ENCODE peak calls at places on chromosomes 6 and 20, in eight cellular contexts. One of them, this sample, is unnamed.
A peak's percentile ranks its signal among the peaks of the same experiment; 100 is the strongest.

GRCh38 chr20:58021481-58021880 is 207.0 kb downstream of the ANKRD60 start:
- DNase-seq in T-helper 2 cell: no peak
- DNase-seq in pons: no peak
- DNase-seq in fibroblast of lung: peak; percentile 13
- DNase-seq in activated CD8-positive, alpha-beta memory T cell treated with anti-CD3 and anti-CD28 coated beads, Interleukin-2, amount 50 U/mL, for 48 hours: peak; percentile 50
- DNase-seq in kidney glomerular epithelial cell: no peak
- DNase-seq in H1: peak; percentile 74
- DNase-seq in ascending aorta: no peak
- DNase-seq in this sample: no peak

GRCh38 chr6:158565482-158566040 is 5.7 kb downstream of the TMEM181 start:
- DNase-seq in T-helper 2 cell: no peak
- DNase-seq in pons: no peak
- DNase-seq in fibroblast of lung: no peak
- DNase-seq in activated CD8-positive, alpha-beta memory T cell treated with anti-CD3 and anti-CD28 coated beads, Interleukin-2, amount 50 U/mL, for 48 hours: peak; percentile 48
- DNase-seq in kidney glomerular epithelial cell: no peak
- DNase-seq in H1: no peak
- DNase-seq in ascending aorta: no peak
- DNase-seq in this sample: no peak

GRCh38 chr6:116511424-116512131 is at the start of gene CALHM5:
- DNase-seq in T-helper 2 cell: no peak
- DNase-seq in pons: peak; percentile 48
- DNase-seq in fibroblast of lung: peak; percentile 89
- DNase-seq in activated CD8-positive, alpha-beta memory T cell treated with anti-CD3 and anti-CD28 coated beads, Interleukin-2, amount 50 U/mL, for 48 hours: no peak
- DNase-seq in kidney glomerular epithelial cell: peak; percentile 69
- DNase-seq in H1: no peak
- DNase-seq in ascending aorta: no peak
- DNase-seq in this sample: peak; percentile 13

GRCh38 chr6:21767891-21768659 is 174.5 kb downstream of the SOX4 start:
- DNase-seq in T-helper 2 cell: no peak
- DNase-seq in pons: no peak
- DNase-seq in fibroblast of lung: peak; percentile 87
- DNase-seq in activated CD8-positive, alpha-beta memory T cell treated with anti-CD3 and anti-CD28 coated beads, Interleukin-2, amount 50 U/mL, for 48 hours: no peak
- DNase-seq in kidney glomerular epithelial cell: peak; percentile 45
- DNase-seq in H1: no peak
- DNase-seq in ascending aorta: no peak
- DNase-seq in this sample: no peak

GRCh38 chr20:38555395-38555794 is 25.6 kb upstream of the ADIG start:
- DNase-seq in T-helper 2 cell: no peak
- DNase-seq in pons: no peak
- DNase-seq in fibroblast of lung: no peak
- DNase-seq in activated CD8-positive, alpha-beta memory T cell treated with anti-CD3 and anti-CD28 coated beads, Interleukin-2, amount 50 U/mL, for 48 hours: no peak
- DNase-seq in kidney glomerular epithelial cell: no peak
- DNase-seq in H1: no peak
- DNase-seq in ascending aorta: no peak
- DNase-seq in this sample: no peak

GRCh38 chr6:41161851-41162552 is 914 bp downstream of the TREM2 start:
- DNase-seq in T-helper 2 cell: no peak
- DNase-seq in pons: peak; percentile 80
- DNase-seq in fibroblast of lung: no peak
- DNase-seq in activated CD8-positive, alpha-beta memory T cell treated with anti-CD3 and anti-CD28 coated beads, Interleukin-2, amount 50 U/mL, for 48 hours: no peak
- DNase-seq in kidney glomerular epithelial cell: no peak
- DNase-seq in H1: peak; percentile 20
- DNase-seq in ascending aorta: no peak
- DNase-seq in this sample: no peak

GRCh38 chr20:59404749-59405148 is 104.3 kb downstream of the EDN3 start:
- DNase-seq in T-helper 2 cell: no peak
- DNase-seq in pons: no peak
- DNase-seq in fibroblast of lung: no peak
- DNase-seq in activated CD8-positive, alpha-beta memory T cell treated with anti-CD3 and anti-CD28 coated beads, Interleukin-2, amount 50 U/mL, for 48 hours: no peak
- DNase-seq in kidney glomerular epithelial cell: no peak
- DNase-seq in H1: no peak
- DNase-seq in ascending aorta: no peak
- DNase-seq in this sample: no peak

GRCh38 chr20:44701889-44702288 is 13.3 kb upstream of the CCN5 start:
- DNase-seq in T-helper 2 cell: no peak
- DNase-seq in pons: no peak
- DNase-seq in fibroblast of lung: no peak
- DNase-seq in activated CD8-positive, alpha-beta memory T cell treated with anti-CD3 and anti-CD28 coated beads, Interleukin-2, amount 50 U/mL, for 48 hours: no peak
- DNase-seq in kidney glomerular epithelial cell: no peak
- DNase-seq in H1: no peak
- DNase-seq in ascending aorta: no peak
- DNase-seq in this sample: no peak

GRCh38 chr6:30135147-30135546 is 793 bp upstream of the TRIM40 start:
- DNase-seq in T-helper 2 cell: no peak
- DNase-seq in pons: no peak
- DNase-seq in fibroblast of lung: no peak
- DNase-seq in activated CD8-positive, alpha-beta memory T cell treated with anti-CD3 and anti-CD28 coated beads, Interleukin-2, amount 50 U/mL, for 48 hours: no peak
- DNase-seq in kidney glomerular epithelial cell: no peak
- DNase-seq in H1: no peak
- DNase-seq in ascending aorta: no peak
- DNase-seq in this sample: no peak

GRCh38 chr6:45420083-45420908 is 42.6 kb upstream of the SUPT3H start:
- DNase-seq in T-helper 2 cell: peak; percentile 54
- DNase-seq in pons: peak; percentile 46
- DNase-seq in fibroblast of lung: peak; percentile 89
- DNase-seq in activated CD8-positive, alpha-beta memory T cell treated with anti-CD3 and anti-CD28 coated beads, Interleukin-2, amount 50 U/mL, for 48 hours: peak; percentile 79
- DNase-seq in kidney glomerular epithelial cell: peak; percentile 50
- DNase-seq in H1: no peak
- DNase-seq in ascending aorta: no peak
- DNase-seq in this sample: peak; percentile 56

GRCh38 chr6:162123797-162124196 is 603.8 kb downstream of the PRKN start:
- DNase-seq in T-helper 2 cell: no peak
- DNase-seq in pons: peak; percentile 27
- DNase-seq in fibroblast of lung: no peak
- DNase-seq in activated CD8-positive, alpha-beta memory T cell treated with anti-CD3 and anti-CD28 coated beads, Interleukin-2, amount 50 U/mL, for 48 hours: no peak
- DNase-seq in kidney glomerular epithelial cell: no peak
- DNase-seq in H1: no peak
- DNase-seq in ascending aorta: no peak
- DNase-seq in this sample: no peak

GRCh38 chr20:48474022-48474421 is 353.8 kb downstream of the PREX1 start:
- DNase-seq in T-helper 2 cell: no peak
- DNase-seq in pons: no peak
- DNase-seq in fibroblast of lung: no peak
- DNase-seq in activated CD8-positive, alpha-beta memory T cell treated with anti-CD3 and anti-CD28 coated beads, Interleukin-2, amount 50 U/mL, for 48 hours: no peak
- DNase-seq in kidney glomerular epithelial cell: no peak
- DNase-seq in H1: no peak
- DNase-seq in ascending aorta: no peak
- DNase-seq in this sample: no peak

GRCh38 chr6:37306624-37307222 is 47.1 kb upstream of the RNF8 start:
- DNase-seq in T-helper 2 cell: no peak
- DNase-seq in pons: no peak
- DNase-seq in fibroblast of lung: no peak
- DNase-seq in activated CD8-positive, alpha-beta memory T cell treated with anti-CD3 and anti-CD28 coated beads, Interleukin-2, amount 50 U/mL, for 48 hours: no peak
- DNase-seq in kidney glomerular epithelial cell: no peak
- DNase-seq in H1: no peak
- DNase-seq in ascending aorta: no peak
- DNase-seq in this sample: no peak

GRCh38 chr6:27816906-27817305 is 95.3 kb downstream of the OR2B2 start:
- DNase-seq in T-helper 2 cell: no peak
- DNase-seq in pons: no peak
- DNase-seq in fibroblast of lung: no peak
- DNase-seq in activated CD8-positive, alpha-beta memory T cell treated with anti-CD3 and anti-CD28 coated beads, Interleukin-2, amount 50 U/mL, for 48 hours: no peak
- DNase-seq in kidney glomerular epithelial cell: no peak
- DNase-seq in H1: peak; percentile 39
- DNase-seq in ascending aorta: no peak
- DNase-seq in this sample: no peak

GRCh38 chr20:44691424-44692423 is 23.4 kb upstream of the CCN5 start:
- DNase-seq in T-helper 2 cell: no peak
- DNase-seq in pons: no peak
- DNase-seq in fibroblast of lung: peak; percentile 59
- DNase-seq in activated CD8-positive, alpha-beta memory T cell treated with anti-CD3 and anti-CD28 coated beads, Interleukin-2, amount 50 U/mL, for 48 hours: no peak
- DNase-seq in kidney glomerular epithelial cell: no peak
- DNase-seq in H1: no peak
- DNase-seq in ascending aorta: peak; percentile 58
- DNase-seq in this sample: no peak